ENCODE peak calls at places on chromosomes 4 and X, in five cellular contexts. S is tibial artery, V is GM23248, L is ascending aorta, Z is stomach. J is an unnamed sample. For H3K9me3, the result is how much of the 10 kb centered on the place peaks cover.

GRCh38 chrX:71178908-71179307 is 34.3 kb downstream of the NLGN3 start:
- DNase-seq in S (peak), L (no peak), V (peak), Z (peak), J (no peak)

GRCh38 chr4:74631988-74632387 is 162.3 kb downstream of the BTC start:
- DNase-seq in L (no peak), V (no peak), S (no peak), Z (no peak), J (no peak)

GRCh38 chrX:26352891-26353430 is 137.0 kb downstream of the MAGEB5 start:
- DNase-seq in S (no peak), V (no peak), L (no peak), Z (no peak), J (no peak)

GRCh38 chr4:102114118-102114630 is 231.1 kb downstream of the SLC39A8 start:
- DNase-seq in V (no peak), L (no peak), S (no peak), Z (no peak), J (no peak)

GRCh38 chr4:69833251-69833650 is 26.7 kb downstream of the SULT1E1 start:
- DNase-seq in Z (no peak), V (no peak), S (no peak), L (no peak), J (no peak)

GRCh38 chrX:10726647-10727046 is 106.3 kb upstream of the MID1 start:
- DNase-seq in Z (no peak), L (no peak), S (no peak), V (peak), J (no peak)

GRCh38 chr4:73222466-73223257 is 35.9 kb downstream of the ANKRD17 start:
- DNase-seq in Z (peak), L (peak), S (peak), V (peak), J (peak)

GRCh38 chr4:65139998-65140397 is 530.3 kb downstream of the EPHA5 start:
- DNase-seq in Z (no peak), L (no peak), S (no peak), V (no peak), J (no peak)

GRCh38 chrX:73916931-73917657 is 354.1 kb downstream of the CHIC1 start:
- DNase-seq in Z (no peak), S (no peak), V (peak), L (no peak), J (no peak)

GRCh38 chr4:150149381-150149780 is 71.1 kb downstream of the DCLK2 start:
- DNase-seq in Z (no peak), L (no peak), V (peak), S (no peak), J (no peak)

GRCh38 chr4:14110407-14110806 is 482.9 kb upstream of the BOD1L1 start:
- DNase-seq in S (no peak), L (no peak), V (peak), Z (no peak), J (no peak)

GRCh38 chrX:143304518-143304917 is 212.8 kb downstream of the SPANXN3 start:
- DNase-seq in L (no peak), S (no peak), Z (no peak), V (no peak), J (no peak)

GRCh38 chrX:723781-724180 is 93.2 kb downstream of the SHOX start:
- DNase-seq in S (no peak), V (peak), L (no peak), Z (no peak), J (no peak)

GRCh38 chr4:120290553-120290952 is 223.9 kb upstream of the MAD2L1 start:
- DNase-seq in Z (no peak), L (no peak), V (no peak), S (no peak), J (no peak)

GRCh38 chr4:184740965-184741364 is 7.1 kb upstream of the CENPU start:
- DNase-seq in L (no peak), V (no peak), Z (no peak), S (no peak), J (no peak)

GRCh38 chrX:115535421-115535820 is 25.6 kb upstream of the PLS3 start:
- DNase-seq in S (no peak), V (no peak), Z (no peak), L (no peak), J (no peak)

GRCh38 chr4:182600836-182601235 is 316.4 kb downstream of the DCTD start:
- DNase-seq in S (no peak), Z (no peak), L (no peak), V (no peak), J (no peak)

GRCh38 chr4:128684031-128684430 is 125.5 kb upstream of the JADE1 start:
- DNase-seq in Z (no peak), L (no peak), S (no peak), V (no peak), J (no peak)

GRCh38 chr4:104394409-104394813 is 100.3 kb downstream of the CXXC4 start:
- DNase-seq in S (no peak), V (no peak), Z (no peak), L (no peak), J (no peak)

GRCh38 chrX:65690057-65690855 is 22.8 kb downstream of the MSN start:
- DNase-seq in L (peak), S (peak), V (peak), Z (no peak), J (no peak)

GRCh38 chr4:24742773-24743676 is 52.3 kb upstream of the SOD3 start:
- DNase-seq in S (no peak), V (no peak), Z (no peak), L (no peak), J (no peak)

GRCh38 chr4:31557444-31557843 is 837.3 kb downstream of the PCDH7 start:
- DNase-seq in S (no peak), V (no peak), Z (no peak), L (no peak), J (no peak)

GRCh38 chr4:16259531-16260246 is 33.4 kb upstream of the TAPT1 start:
- DNase-seq in L (no peak), Z (no peak), S (no peak), V (peak), J (no peak)

GRCh38 chr4:85970535-85970934 is 389.3 kb downstream of the MAPK10 start:
- DNase-seq in V (no peak), Z (no peak), S (no peak), L (no peak), J (no peak)

GRCh38 chrX:54926978-54927377 is 6.4 kb downstream of the TRO start:
- DNase-seq in Z (no peak), V (no peak), S (no peak), L (no peak), J (no peak)

GRCh38 chr4:44912980-44913379 is 186.6 kb upstream of the GNPDA2 start:
- DNase-seq in S (no peak), Z (no peak), V (no peak), L (no peak), J (no peak)

GRCh38 chr4:87839309-87839946 is 6.7 kb downstream of the MEPE start:
- DNase-seq in Z (no peak), L (no peak), S (peak), V (peak), J (no peak)

GRCh38 chrX:149829751-149830191 is 48.0 kb downstream of the MAGEA9 start:
- DNase-seq in Z (no peak), S (no peak), L (no peak), V (peak), J (peak)

GRCh38 chrX:150547511-150548115 is 20.8 kb upstream of the MTM1 start:
- DNase-seq in Z (peak), L (no peak), V (peak), S (peak), J (no peak)

GRCh38 chr4:57190651-57191481 is 80.7 kb upstream of the IGFBP7 start:
- DNase-seq in L (no peak), S (no peak), Z (no peak), V (peak), J (no peak)
- H3K27ac ChIP-seq in L (no peak), S (no peak), Z (no peak), V (no peak), J (no peak)

GRCh38 chrX:152573866-152574265 is 63.8 kb upstream of the GABRQ start:
- DNase-seq in L (no peak), S (no peak), V (no peak), Z (no peak), J (no peak)
- H3K9me3 ChIP-seq in L (under half), S (under half), V (under half), Z (under half), J (under half)

DNA sequence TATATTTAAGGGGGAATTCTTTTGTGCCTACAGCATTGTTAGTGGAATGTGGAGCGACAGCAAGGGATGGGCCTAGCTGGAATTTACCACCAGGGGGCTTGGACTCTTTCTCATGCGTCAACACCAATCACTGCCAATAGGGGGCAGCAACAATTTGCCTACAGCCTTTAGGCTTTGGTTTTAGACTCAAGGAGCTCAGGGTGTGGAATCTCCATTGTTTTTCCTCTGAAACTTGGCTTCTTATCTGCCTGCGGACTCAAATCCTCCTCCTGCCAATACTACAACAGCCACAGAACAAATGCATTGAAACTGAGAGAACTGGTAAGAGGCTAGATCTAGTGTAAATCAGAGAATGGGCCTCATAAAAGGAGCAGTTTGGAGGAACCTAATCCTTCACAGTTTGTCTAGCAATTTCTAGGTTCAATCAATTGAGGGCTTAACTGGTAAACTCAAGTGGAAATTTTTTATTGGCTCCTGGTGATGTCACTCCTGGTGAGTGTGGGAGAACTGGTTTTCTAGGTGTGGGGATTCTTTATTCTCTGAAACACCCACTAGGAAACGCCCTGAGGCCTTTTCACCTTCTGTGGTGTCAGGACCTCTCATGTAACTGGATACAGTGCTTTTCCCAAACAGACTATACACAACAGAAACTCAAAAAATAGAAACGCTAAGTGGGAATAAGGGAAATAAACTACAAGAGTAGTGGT is 27.9 kb upstream of the TMSB4X start:
- DNase-seq in V (peak), Z (peak), L (no peak), S (peak), J (peak)
- H3K4me3 ChIP-seq in V (no peak), Z (no peak), L (no peak), S (no peak), J (no peak)

GRCh38 chr4:115293093-115293462 is 179.7 kb upstream of the NDST4 start:
- DNase-seq in V (no peak), L (no peak), Z (no peak), S (no peak), J (no peak)
- H3K27ac ChIP-seq in V (no peak), L (no peak), Z (no peak), S (no peak), J (no peak)

GRCh38 chrX:154307207-154307606 is 11.6 kb downstream of the TKTL1 start:
- DNase-seq in S (peak), Z (no peak), L (no peak), V (peak), J (no peak)

GRCh38 chrX:154308108-154308946 is 12.7 kb downstream of the TKTL1 start:
- DNase-seq in L (no peak), V (peak), S (peak), Z (peak), J (peak)

GRCh38 chrX:154305481-154306205 is 10.0 kb downstream of the TKTL1 start:
- DNase-seq in S (no peak), V (no peak), L (no peak), Z (no peak), J (no peak)

GRCh38 chrX:154300815-154301214 is 5.2 kb downstream of the TKTL1 start:
- DNase-seq in V (no peak), Z (no peak), S (no peak), L (no peak), J (no peak)

GRCh38 chrX:154304901-154305300 is 9.3 kb downstream of the TKTL1 start:
- DNase-seq in V (no peak), Z (no peak), L (no peak), S (no peak), J (no peak)
- H3K9me3 ChIP-seq in V (under half), Z (under half), L (under half), S (under half), J (under half)